ENCODE peak calls at places on chromosomes 4 and X, in six cellular contexts. One of them, this sample, is unnamed.
A peak's percentile ranks its signal among the peaks of the same experiment; 100 is the strongest.

GRCh38 chr4:186551849-186552248 is 3.5 kb downstream of the MTNR1A start:
- DNase-seq in lower lobe of right lung: no peak
- DNase-seq in AG09319: no peak
- DNase-seq in Peyer's patch: no peak
- DNase-seq in HepG2: no peak
- DNase-seq in endothelial cell: no peak
- DNase-seq in this sample: no peak

GRCh38 chrX:149275836-149276235 is 229.3 kb downstream of the IDS start:
- DNase-seq in lower lobe of right lung: no peak
- DNase-seq in AG09319: no peak
- DNase-seq in Peyer's patch: no peak
- DNase-seq in HepG2: no peak
- DNase-seq in endothelial cell: no peak
- DNase-seq in this sample: no peak

GRCh38 chrX:69153060-69153730 is 12.1 kb downstream of the PJA1 start:
- DNase-seq in lower lobe of right lung: no peak
- DNase-seq in AG09319: no peak
- DNase-seq in Peyer's patch: no peak
- DNase-seq in HepG2: peak; percentile 34
- DNase-seq in endothelial cell: no peak
- DNase-seq in this sample: no peak

GRCh38 chr4:76747613-76748012 is 150.3 kb downstream of the SOWAHB start:
- DNase-seq in lower lobe of right lung: no peak
- DNase-seq in AG09319: no peak
- DNase-seq in Peyer's patch: no peak
- DNase-seq in HepG2: no peak
- DNase-seq in endothelial cell: no peak
- DNase-seq in this sample: no peak

GRCh38 chrX:29652484-29652883 is 562.9 kb upstream of the MAGEB2 start:
- DNase-seq in lower lobe of right lung: no peak
- DNase-seq in AG09319: peak; percentile 66
- DNase-seq in Peyer's patch: no peak
- DNase-seq in HepG2: no peak
- DNase-seq in endothelial cell: no peak
- DNase-seq in this sample: no peak

GRCh38 chr4:140944539-140944938 is 188.4 kb upstream of the TBC1D9 start:
- DNase-seq in lower lobe of right lung: no peak
- DNase-seq in AG09319: no peak
- DNase-seq in Peyer's patch: no peak
- DNase-seq in HepG2: no peak
- DNase-seq in endothelial cell: no peak
- DNase-seq in this sample: no peak

GRCh38 chrX:7654316-7654715 is 188.7 kb upstream of the VCX start:
- DNase-seq in lower lobe of right lung: no peak
- DNase-seq in AG09319: no peak
- DNase-seq in Peyer's patch: no peak
- DNase-seq in HepG2: no peak
- DNase-seq in endothelial cell: no peak
- DNase-seq in this sample: no peak

GRCh38 chr4:92421920-92422319 is 118.2 kb downstream of the GRID2 start:
- DNase-seq in lower lobe of right lung: no peak
- DNase-seq in AG09319: no peak
- DNase-seq in Peyer's patch: no peak
- DNase-seq in HepG2: no peak
- DNase-seq in endothelial cell: no peak
- DNase-seq in this sample: no peak

GRCh38 chr4:81084624-81085023 is 54.1 kb downstream of the BMP3 start:
- DNase-seq in lower lobe of right lung: no peak
- DNase-seq in AG09319: no peak
- DNase-seq in Peyer's patch: no peak
- DNase-seq in HepG2: no peak
- DNase-seq in endothelial cell: no peak
- DNase-seq in this sample: no peak

GRCh38 chr4:147094228-147094627 is 148.6 kb upstream of the TTC29 start:
- DNase-seq in lower lobe of right lung: no peak
- DNase-seq in AG09319: no peak
- DNase-seq in Peyer's patch: no peak
- DNase-seq in HepG2: no peak
- DNase-seq in endothelial cell: no peak
- DNase-seq in this sample: no peak

GRCh38 chrX:28847423-28847822 is 260.2 kb downstream of the IL1RAPL1 start:
- DNase-seq in lower lobe of right lung: no peak
- DNase-seq in AG09319: no peak
- DNase-seq in Peyer's patch: no peak
- DNase-seq in HepG2: no peak
- DNase-seq in endothelial cell: no peak
- DNase-seq in this sample: no peak

GRCh38 chr4:176339936-176340761 is 20.4 kb downstream of the SPCS3 start:
- DNase-seq in lower lobe of right lung: no peak
- DNase-seq in AG09319: no peak
- DNase-seq in Peyer's patch: no peak
- DNase-seq in HepG2: no peak
- DNase-seq in endothelial cell: no peak
- DNase-seq in this sample: no peak

GRCh38 chrX:78747471-78747870 is at the start of gene LPAR4:
- DNase-seq in lower lobe of right lung: no peak
- DNase-seq in AG09319: no peak
- DNase-seq in Peyer's patch: no peak
- DNase-seq in HepG2: no peak
- DNase-seq in endothelial cell: peak; percentile 14
- DNase-seq in this sample: no peak

GRCh38 chr4:8706221-8707044 is 113.9 kb downstream of the CPZ start:
- DNase-seq in lower lobe of right lung: peak; percentile 29
- DNase-seq in AG09319: no peak
- DNase-seq in Peyer's patch: peak; percentile 7
- DNase-seq in HepG2: no peak
- DNase-seq in endothelial cell: no peak
- DNase-seq in this sample: no peak

GRCh38 chr4:13918110-13918509 is 290.6 kb upstream of the BOD1L1 start:
- DNase-seq in lower lobe of right lung: no peak
- DNase-seq in AG09319: peak; percentile 94
- DNase-seq in Peyer's patch: peak; percentile 63
- DNase-seq in HepG2: peak; percentile 9
- DNase-seq in endothelial cell: no peak
- DNase-seq in this sample: no peak

GRCh38 chrX:15525664-15526416 is 25.2 kb downstream of the BMX start:
- DNase-seq in lower lobe of right lung: no peak
- DNase-seq in AG09319: no peak
- DNase-seq in Peyer's patch: no peak
- DNase-seq in HepG2: no peak
- DNase-seq in endothelial cell: no peak
- DNase-seq in this sample: no peak

GRCh38 chr4:115514675-115515074 is 401.3 kb upstream of the NDST4 start:
- DNase-seq in lower lobe of right lung: no peak
- DNase-seq in AG09319: no peak
- DNase-seq in Peyer's patch: no peak
- DNase-seq in HepG2: no peak
- DNase-seq in endothelial cell: no peak
- DNase-seq in this sample: peak; percentile 2

GRCh38 chr4:13538427-13538973 is 5.8 kb downstream of the NKX3-2 start:
- DNase-seq in lower lobe of right lung: no peak
- DNase-seq in AG09319: no peak
- DNase-seq in Peyer's patch: no peak
- DNase-seq in HepG2: no peak
- DNase-seq in endothelial cell: no peak
- DNase-seq in this sample: peak; percentile 12

GRCh38 chrX:1673337-1673736 is 58.5 kb downstream of the ASMT start:
- DNase-seq in lower lobe of right lung: no peak
- DNase-seq in AG09319: no peak
- DNase-seq in Peyer's patch: peak; percentile 67
- DNase-seq in HepG2: peak; percentile 27
- DNase-seq in endothelial cell: peak; percentile 32
- DNase-seq in this sample: peak; percentile 46

GRCh38 chrX:76159453-76159852 is 13.4 kb upstream of the PBDC1 start:
- DNase-seq in lower lobe of right lung: no peak
- DNase-seq in AG09319: no peak
- DNase-seq in Peyer's patch: no peak
- DNase-seq in HepG2: no peak
- DNase-seq in endothelial cell: no peak
- DNase-seq in this sample: no peak

GRCh38 chrX:46686003-46686645 is 72.8 kb downstream of the SLC9A7 start:
- DNase-seq in lower lobe of right lung: no peak
- DNase-seq in AG09319: peak; percentile 14
- DNase-seq in Peyer's patch: peak; percentile 64
- DNase-seq in HepG2: peak; percentile 11
- DNase-seq in endothelial cell: peak; percentile 11
- DNase-seq in this sample: peak; percentile 29

GRCh38 chrX:17635231-17635630 is 102.1 kb upstream of the SCML1 start:
- DNase-seq in lower lobe of right lung: no peak
- DNase-seq in AG09319: no peak
- DNase-seq in Peyer's patch: no peak
- DNase-seq in HepG2: no peak
- DNase-seq in endothelial cell: no peak
- DNase-seq in this sample: no peak

GRCh38 chr4:118989098-118990080 is 100.7 kb downstream of the SYNPO2 start:
- DNase-seq in lower lobe of right lung: no peak
- DNase-seq in AG09319: peak; percentile 59
- DNase-seq in Peyer's patch: no peak
- DNase-seq in HepG2: no peak
- DNase-seq in endothelial cell: no peak
- DNase-seq in this sample: no peak

GRCh38 chrX:133365886-133366611 is 49.2 kb downstream of the GPC4 start:
- DNase-seq in lower lobe of right lung: no peak
- DNase-seq in AG09319: no peak
- DNase-seq in Peyer's patch: no peak
- DNase-seq in HepG2: no peak
- DNase-seq in endothelial cell: no peak
- DNase-seq in this sample: no peak

GRCh38 chrX:96576358-96576757 is 108.3 kb upstream of the DIAPH2 start:
- DNase-seq in lower lobe of right lung: no peak
- DNase-seq in AG09319: no peak
- DNase-seq in Peyer's patch: no peak
- DNase-seq in HepG2: no peak
- DNase-seq in endothelial cell: no peak
- DNase-seq in this sample: no peak

GRCh38 chr4:55030606-55031005 is 94.8 kb downstream of the KDR start:
- DNase-seq in lower lobe of right lung: no peak
- DNase-seq in AG09319: no peak
- DNase-seq in Peyer's patch: no peak
- DNase-seq in HepG2: no peak
- DNase-seq in endothelial cell: no peak
- DNase-seq in this sample: no peak

GRCh38 chr4:168797176-168797575 is 212.9 kb downstream of the CBR4 start:
- DNase-seq in lower lobe of right lung: no peak
- DNase-seq in AG09319: peak; percentile 49
- DNase-seq in Peyer's patch: no peak
- DNase-seq in HepG2: peak; percentile 56
- DNase-seq in endothelial cell: no peak
- DNase-seq in this sample: no peak

DNA sequence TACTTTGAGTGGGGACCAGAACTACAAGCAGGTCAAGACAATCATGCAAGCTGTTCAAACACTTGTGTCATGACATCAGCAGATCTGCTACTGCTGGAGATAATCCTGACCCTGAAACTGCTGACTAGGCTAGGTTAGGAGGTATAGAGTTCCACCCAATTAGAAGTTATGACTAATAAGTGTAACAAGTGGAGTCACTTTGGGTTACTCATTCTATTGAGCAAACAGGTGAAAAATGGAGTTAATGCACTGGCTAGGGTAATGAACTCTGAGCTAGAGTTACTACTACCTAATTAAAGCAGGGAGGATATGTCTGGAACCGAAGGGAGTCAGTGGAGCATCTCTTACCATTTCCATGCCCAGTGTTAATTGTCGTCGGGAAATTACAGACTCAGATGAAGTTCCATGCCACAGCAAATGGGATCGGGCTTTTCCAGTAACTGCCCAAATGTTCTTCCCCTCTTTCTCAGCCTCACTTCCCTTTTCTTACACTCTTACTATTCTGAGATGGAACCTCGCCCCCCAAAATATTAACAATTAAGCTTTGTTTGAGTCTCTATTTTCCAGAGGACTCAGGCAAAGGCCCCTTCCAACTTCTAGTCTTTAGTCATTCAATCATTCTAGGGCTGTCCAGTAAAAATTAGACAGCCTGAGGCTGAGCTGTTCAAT is 19.8 kb upstream of the MANBA start:
- DNase-seq in lower lobe of right lung: no peak
- DNase-seq in AG09319: no peak
- DNase-seq in Peyer's patch: no peak
- DNase-seq in HepG2: peak; percentile 57
- DNase-seq in endothelial cell: no peak
- DNase-seq in this sample: no peak
- TF ChIP-seq CTCF in lower lobe of right lung: no peak
- TF ChIP-seq CTCF in AG09319: no peak
- TF ChIP-seq CTCF in Peyer's patch: no peak
- TF ChIP-seq CTCF in HepG2: no peak
- TF ChIP-seq CTCF in endothelial cell: no peak
- TF ChIP-seq CTCF in this sample: no peak

DNA sequence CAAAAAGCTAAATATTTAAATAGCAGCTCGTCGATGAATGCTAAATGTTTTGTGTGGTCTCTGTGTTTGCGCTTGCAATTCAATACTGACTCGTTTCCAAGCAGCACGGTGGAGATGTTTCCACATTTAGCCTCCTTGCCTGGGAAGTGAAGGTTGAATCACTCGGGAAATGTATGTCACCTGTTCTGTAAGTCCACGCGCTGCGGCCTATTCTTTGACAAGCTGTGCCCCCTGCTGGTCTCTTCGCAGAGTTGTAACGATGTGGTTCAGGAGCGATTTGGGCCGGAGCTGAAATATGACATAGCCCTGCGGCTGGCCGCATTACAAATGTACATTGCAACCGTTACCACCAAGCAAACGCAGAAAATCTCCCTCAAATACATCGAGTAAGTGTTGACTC is 89.6 kb upstream of the PRPS2 start:
- DNase-seq in lower lobe of right lung: peak; percentile 54
- DNase-seq in AG09319: peak; percentile 4
- DNase-seq in Peyer's patch: peak; percentile 58
- DNase-seq in HepG2: peak; percentile 37
- DNase-seq in endothelial cell: peak; percentile 44
- DNase-seq in this sample: peak; percentile 36
- TF ChIP-seq CTCF in lower lobe of right lung: peak; percentile 42
- TF ChIP-seq CTCF in AG09319: peak; percentile 54
- TF ChIP-seq CTCF in Peyer's patch: peak; percentile 40
- TF ChIP-seq CTCF in HepG2: peak; percentile 75
- TF ChIP-seq CTCF in endothelial cell: peak; percentile 58
- TF ChIP-seq CTCF in this sample: peak; percentile 63

GRCh38 chr4:170145120-170145519 is 55.4 kb upstream of the AADAT start:
- DNase-seq in lower lobe of right lung: no peak
- DNase-seq in AG09319: no peak
- DNase-seq in Peyer's patch: no peak
- DNase-seq in HepG2: no peak
- DNase-seq in endothelial cell: no peak
- DNase-seq in this sample: no peak
- TF ChIP-seq CTCF in lower lobe of right lung: no peak
- TF ChIP-seq CTCF in AG09319: no peak
- TF ChIP-seq CTCF in Peyer's patch: no peak
- TF ChIP-seq CTCF in HepG2: no peak
- TF ChIP-seq CTCF in endothelial cell: no peak
- TF ChIP-seq CTCF in this sample: no peak

DNA sequence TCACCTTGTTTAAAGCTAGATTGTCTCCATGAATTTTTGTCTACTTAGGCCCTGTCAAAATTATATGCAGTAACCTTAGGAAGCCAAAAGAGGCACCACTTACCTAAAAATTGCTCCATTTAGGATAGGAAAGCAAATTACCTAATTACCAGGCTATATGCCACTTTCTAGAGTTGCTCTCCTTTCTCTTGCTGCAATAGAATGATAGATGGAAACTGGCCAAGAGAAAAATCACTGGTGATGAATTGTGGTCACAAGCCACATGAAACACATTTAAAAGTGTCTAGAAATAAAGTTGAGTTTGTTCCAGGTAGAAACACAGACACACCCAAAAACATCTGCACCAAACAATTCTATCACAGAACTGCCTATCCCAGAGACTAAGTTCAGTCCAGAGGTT is 337.8 kb downstream of the PCDH19 start:
- DNase-seq in lower lobe of right lung: no peak
- DNase-seq in AG09319: no peak
- DNase-seq in Peyer's patch: no peak
- DNase-seq in HepG2: no peak
- DNase-seq in endothelial cell: no peak
- DNase-seq in this sample: no peak
- TF ChIP-seq CTCF in lower lobe of right lung: no peak
- TF ChIP-seq CTCF in AG09319: no peak
- TF ChIP-seq CTCF in Peyer's patch: no peak
- TF ChIP-seq CTCF in HepG2: no peak
- TF ChIP-seq CTCF in endothelial cell: no peak
- TF ChIP-seq CTCF in this sample: no peak

This sample was measured in GM13977.